ENCODE peak calls at places on chromosomes 11 and 22, in nine cellular contexts. P is NCI-H1436, D is activated T-cell treated with anti-CD3 and anti-CD28 coated beads for 1 hour, E is T-helper 1 cell, A is A549, N is AML-193, O is activated T-helper 1 cell treated with Interleukin-2 at 50 U/mL for 16 hours, I is sciatic nerve, C is GM10248. U is an unnamed sample.

GRCh38 chr11:44611687-44612437 is 46.4 kb downstream of the CD82 start:
- DNase-seq in E (peak; percentile 48), O (peak; percentile 63), I (no peak), N (no peak), P (no peak), D (peak; percentile 50), C (peak; percentile 77), A (no peak), U (no peak)

GRCh38 chr11:2593393-2593950 is 106.3 kb downstream of the KCNQ1OT1 start:
- DNase-seq in C (no peak), E (no peak), D (no peak), N (no peak), I (no peak), O (no peak), P (no peak), A (no peak), U (no peak)

GRCh38 chr11:77377734-77378133 is 76.2 kb upstream of the GDPD4 start:
- DNase-seq in A (no peak), N (no peak), C (no peak), E (no peak), I (no peak), D (no peak), P (no peak), O (no peak), U (no peak)

GRCh38 chr11:74025467-74026166 is 16.7 kb upstream of the UCP3 start:
- DNase-seq in C (no peak), D (no peak), A (no peak), P (no peak), E (no peak), I (no peak), N (no peak), O (no peak), U (no peak)

GRCh38 chr11:65503606-65503922 is 4.7 kb downstream of the MALAT1 start:
- DNase-seq in D (no peak), O (no peak), E (no peak), I (no peak), P (no peak), A (no peak), N (no peak), C (no peak), U (no peak)

GRCh38 chr11:125082611-125083311 is 19.7 kb downstream of the SLC37A2 start:
- DNase-seq in E (no peak), N (no peak), A (no peak), P (no peak), I (no peak), C (peak; percentile 13), D (no peak), O (no peak), U (peak; percentile 60)

GRCh38 chr22:45212306-45212709 is 28.4 kb downstream of the KIAA0930 start:
- DNase-seq in E (no peak), A (peak; percentile 74), O (no peak), D (no peak), I (peak; percentile 81), N (no peak), P (no peak), C (no peak), U (peak; percentile 88)

GRCh38 chr11:834371-835316 is 1.9 kb downstream of the CD151 start:
- DNase-seq in C (no peak), D (no peak), N (peak; percentile 23), A (peak; percentile 95), P (no peak), E (no peak), O (no peak), I (no peak), U (no peak)

GRCh38 chr11:114284021-114284420 is 12.2 kb upstream of the NNMT start:
- DNase-seq in E (no peak), I (no peak), A (no peak), N (no peak), O (no peak), D (no peak), C (no peak), P (no peak), U (no peak)